ENCODE peak calls at places on chromosome 19, in four cellular contexts. Q is RWPE1; U is upper lobe of left lung; B is CD8-positive, alpha-beta T cell. A is an unnamed sample.

GRCh38 chr19:40805258-40805868 is 6.4 kb downstream of the EGLN2 start:
- DNase-seq in U (peak; percentile 65), B (peak; percentile 73), Q (no peak), A (peak; percentile 53)

GRCh38 chr19:40567750-40568494 is 8.8 kb upstream of the SHKBP1 start:
- DNase-seq in U (no peak), Q (no peak), B (no peak), A (no peak)

GRCh38 chr19:18895828-18896341 is at the start of gene CERS1:
- DNase-seq in U (no peak), Q (no peak), B (no peak), A (no peak)

GRCh38 chr19:40717880-40718773 is 1.2 kb downstream of the ITPKC start:
- DNase-seq in U (no peak), B (no peak), Q (peak; percentile 26), A (peak; percentile 68)

GRCh38 chr19:18120127-18120526 is 22.5 kb downstream of the MAST3 start:
- DNase-seq in B (no peak), Q (no peak), U (no peak), A (no peak)

GRCh38 chr19:29217591-29217990 is 4.6 kb upstream of the UQCRFS1 start:
- DNase-seq in Q (no peak), B (no peak), U (no peak), A (no peak)

GRCh38 chr19:48993175-48994034 is at the start of the genes GYS1 and RUVBL2:
- DNase-seq in B (peak; percentile 99), U (peak; percentile 99), Q (peak; percentile 99), A (peak; percentile 99)

GRCh38 chr19:15402411-15403150 is 16.2 kb downstream of the AKAP8L start:
- DNase-seq in U (no peak), Q (no peak), B (no peak), A (no peak)

GRCh38 chr19:44731081-44731480 is 17.4 kb upstream of the BCL3 start:
- DNase-seq in Q (no peak), B (no peak), U (no peak), A (no peak)

GRCh38 chr19:49400034-49400433 is 12.0 kb downstream of the KASH5 start:
- DNase-seq in Q (no peak), B (no peak), U (peak; percentile 69), A (no peak)

GRCh38 chr19:6580313-6580712 is 10.6 kb downstream of the CD70 start:
- DNase-seq in B (no peak), U (peak; percentile 34), Q (peak; percentile 80), A (no peak)

GRCh38 chr19:17090501-17091074 is 15.0 kb downstream of the MYO9B start:
- DNase-seq in Q (no peak), B (no peak), U (peak; percentile 59), A (no peak)

GRCh38 chr19:5968431-5969373 is 9.2 kb downstream of the RANBP3 start:
- DNase-seq in Q (peak; percentile 66), B (no peak), U (peak; percentile 77), A (peak; percentile 58)

GRCh38 chr19:10502524-10503001 is 593 bp downstream of the KEAP1 start:
- DNase-seq in B (peak; percentile 91), Q (peak; percentile 89), U (peak; percentile 95), A (peak; percentile 97)

GRCh38 chr19:46788101-46788967 is at the start of gene SLC1A5:
- DNase-seq in B (peak; percentile 96), Q (peak; percentile 98), U (peak; percentile 98), A (peak; percentile 97)

GRCh38 chr19:10927691-10928562 is 512 bp downstream of the YIPF2 start:
- DNase-seq in U (no peak), Q (no peak), B (no peak), A (peak; percentile 38)

GRCh38 chr19:49997709-49998108 is 27.5 kb downstream of the VRK3 start:
- DNase-seq in Q (peak; percentile 59), U (no peak), B (no peak), A (no peak)

GRCh38 chr19:14437578-14438140 is 4.6 kb downstream of the PKN1 start:
- DNase-seq in B (no peak), U (no peak), Q (no peak), A (no peak)

GRCh38 chr19:7636691-7637373 is at the start of gene STXBP2:
- DNase-seq in B (peak; percentile 99), Q (peak; percentile 88), U (peak; percentile 90), A (peak; percentile 87)

GRCh38 chr19:447816-448546 is 12.9 kb downstream of the SHC2 start:
- DNase-seq in Q (no peak), B (no peak), U (no peak), A (no peak)

GRCh38 chr19:6014551-6015135 is 36.7 kb upstream of the RANBP3 start:
- DNase-seq in B (no peak), Q (no peak), U (no peak), A (no peak)

GRCh38 chr19:15374796-15375440 is 4.7 kb downstream of the AKAP8 start:
- DNase-seq in U (no peak), B (no peak), Q (no peak), A (peak; percentile 46)

GRCh38 chr19:47379398-47379938 is 30.4 kb downstream of the DHX34 start:
- DNase-seq in B (no peak), U (no peak), Q (no peak), A (no peak)

GRCh38 chr19:45577111-45577905 is 7.3 kb downstream of the OPA3 start:
- DNase-seq in B (no peak), U (no peak), Q (peak; percentile 91), A (peak; percentile 58)

GRCh38 chr19:6529937-6530384 is 865 bp upstream of the TNFSF9 start:
- DNase-seq in U (no peak), B (no peak), Q (no peak), A (no peak)

GRCh38 chr19:6826281-6826920 is 53.9 kb downstream of the VAV1 start:
- DNase-seq in B (no peak), U (no peak), Q (no peak), A (no peak)

A was measured in pancreas.